ENCODE peak calls at places on chromosomes 13 and 19, in six cellular contexts. Y, L, P, B, O and T are unnamed samples.

GRCh38 chr13:99215466-99215865 is 14.8 kb downstream of the UBAC2 start:
- DNase-seq in Y (no peak), P (no peak), B (no peak), O (no peak), L (no peak), T (no peak)

GRCh38 chr13:114313061-114313860 is 1.0 kb upstream of the CHAMP1 start:
- DNase-seq in L (peak; percentile 63), Y (no peak), O (no peak), P (no peak), B (no peak), T (no peak)

GRCh38 chr13:48950507-48950886 is 25.2 kb upstream of the FNDC3A start:
- DNase-seq in L (no peak), B (peak; percentile 15), Y (peak; percentile 23), O (no peak), P (no peak), T (no peak)

GRCh38 chr13:40502236-40502635 is 164.2 kb downstream of the FOXO1 start:
- DNase-seq in L (no peak), B (no peak), Y (no peak), O (no peak), P (no peak), T (no peak)

GRCh38 chr13:59176775-59177174 is 987.0 kb downstream of the DIAPH3 start:
- DNase-seq in B (no peak), O (no peak), L (no peak), P (peak; percentile 8), Y (peak; percentile 9), T (no peak)

GRCh38 chr19:57813919-57814504 is 701 bp downstream of the ZNF552 start:
- DNase-seq in L (no peak), P (peak; percentile 18), O (no peak), Y (peak; percentile 12), B (no peak), T (no peak)

GRCh38 chr13:50033696-50034095 is 18.5 kb downstream of the KCNRG start:
- DNase-seq in P (no peak), O (no peak), L (no peak), B (no peak), Y (no peak), T (no peak)

GRCh38 chr13:47226516-47226915 is 329.7 kb upstream of the HTR2A start:
- DNase-seq in B (no peak), Y (no peak), P (no peak), O (no peak), L (no peak), T (no peak)

GRCh38 chr13:75145926-75146325 is 336.0 kb downstream of the TBC1D4 start:
- DNase-seq in O (no peak), L (no peak), Y (no peak), P (no peak), B (no peak), T (no peak)

GRCh38 chr13:48400090-48400694 is 12.7 kb downstream of the LPAR6 start:
- DNase-seq in Y (peak; percentile 29), L (no peak), B (no peak), P (no peak), O (no peak), T (no peak)

GRCh38 chr13:38965281-38965680 is 25.4 kb downstream of the STOML3 start:
- DNase-seq in O (no peak), P (no peak), B (no peak), Y (no peak), L (no peak), T (no peak)

GRCh38 chr19:46902402-46902766 is 41.6 kb downstream of the ARHGAP35 start:
- DNase-seq in B (peak; percentile 71), O (no peak), Y (no peak), L (no peak), P (no peak), T (no peak)

GRCh38 chr19:33406521-33407139 is 33.1 kb downstream of the CEBPG start:
- DNase-seq in Y (peak; percentile 56), B (peak; percentile 32), O (peak; percentile 68), L (no peak), P (peak; percentile 88), T (peak; percentile 63)

GRCh38 chr19:16197188-16197621 is 506 bp upstream of the AP1M1 start:
- DNase-seq in B (no peak), Y (peak; percentile 61), O (no peak), P (no peak), L (no peak), T (no peak)

GRCh38 chr13:31793246-31793645 is 53.9 kb downstream of the RXFP2 start:
- DNase-seq in B (no peak), L (no peak), O (no peak), P (no peak), Y (no peak), T (no peak)

DNA sequence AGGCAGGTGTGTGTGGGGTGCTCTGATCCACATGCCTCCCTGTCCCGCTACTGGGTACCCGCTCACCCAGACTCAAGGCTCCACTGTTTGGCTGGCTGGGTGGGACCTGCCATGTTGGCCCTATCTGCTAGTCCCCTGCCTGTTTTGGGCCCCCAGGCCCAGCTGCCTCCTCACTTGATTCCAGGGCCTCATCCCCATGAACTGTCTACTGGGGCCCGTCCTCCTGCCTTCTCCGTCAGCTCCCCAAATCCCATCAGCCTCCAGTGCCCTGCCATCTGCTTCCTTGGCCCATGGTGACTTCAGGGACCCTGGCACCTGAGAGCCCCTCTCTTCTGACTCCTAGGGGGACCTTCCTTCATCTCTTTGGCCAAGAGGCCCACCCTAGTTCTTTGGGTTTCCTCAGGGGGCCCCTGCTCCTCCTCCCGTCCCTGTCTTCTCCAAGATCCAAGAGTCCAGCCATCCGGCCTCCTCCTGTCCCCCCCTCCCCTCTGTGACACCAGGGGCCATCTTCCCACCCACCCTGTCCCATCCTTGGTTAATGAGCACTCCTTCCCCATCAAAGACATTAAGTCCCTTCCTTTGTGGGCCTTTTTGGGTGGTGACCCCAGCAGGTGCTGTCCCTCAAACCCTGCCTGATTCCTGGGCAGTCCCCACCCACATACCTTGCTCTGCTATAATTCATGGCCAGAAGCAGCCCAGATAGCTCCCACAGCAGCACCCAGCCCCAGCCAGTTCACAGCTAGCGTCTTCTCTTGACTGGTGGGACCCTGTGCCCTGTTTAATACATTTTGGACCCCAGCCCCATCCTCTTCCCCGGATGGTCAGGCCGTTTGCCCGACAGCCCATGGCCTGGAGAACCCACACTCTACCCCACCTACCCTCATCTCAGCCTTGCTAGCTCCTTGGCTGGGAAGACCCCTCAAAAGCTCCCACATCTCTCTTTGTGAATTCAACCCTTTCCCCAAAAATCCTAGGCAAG is 1.9 kb downstream of the CCDC106 start:
- DNase-seq in Y (no peak), L (no peak), P (no peak), B (no peak), O (no peak), T (no peak)
- H3K4me3 ChIP-seq in Y (no peak overlapping the region), L (peak overlapping the region; percentile 99), P (no peak overlapping the region), B (no peak overlapping the region), O (no peak overlapping the region), T (no peak overlapping the region)

GRCh38 chr19:45396389-45397260 is 8.2 kb downstream of the PPP1R13L start:
- DNase-seq in Y (no peak), P (peak; percentile 5), B (no peak), L (no peak), O (no peak), T (no peak)

GRCh38 chr19:45400192-45400591 is 4.7 kb downstream of the PPP1R13L start:
- DNase-seq in L (no peak), B (no peak), Y (no peak), O (no peak), P (no peak), T (no peak)

GRCh38 chr19:45391871-45392665 is 12.8 kb downstream of the PPP1R13L start:
- DNase-seq in O (no peak), Y (no peak), L (no peak), B (no peak), P (no peak), T (no peak)

GRCh38 chr19:45391346-45391745 is 13.5 kb downstream of the PPP1R13L start:
- DNase-seq in P (peak; percentile 25), L (no peak), O (no peak), B (no peak), Y (peak; percentile 20), T (no peak)

DNA sequence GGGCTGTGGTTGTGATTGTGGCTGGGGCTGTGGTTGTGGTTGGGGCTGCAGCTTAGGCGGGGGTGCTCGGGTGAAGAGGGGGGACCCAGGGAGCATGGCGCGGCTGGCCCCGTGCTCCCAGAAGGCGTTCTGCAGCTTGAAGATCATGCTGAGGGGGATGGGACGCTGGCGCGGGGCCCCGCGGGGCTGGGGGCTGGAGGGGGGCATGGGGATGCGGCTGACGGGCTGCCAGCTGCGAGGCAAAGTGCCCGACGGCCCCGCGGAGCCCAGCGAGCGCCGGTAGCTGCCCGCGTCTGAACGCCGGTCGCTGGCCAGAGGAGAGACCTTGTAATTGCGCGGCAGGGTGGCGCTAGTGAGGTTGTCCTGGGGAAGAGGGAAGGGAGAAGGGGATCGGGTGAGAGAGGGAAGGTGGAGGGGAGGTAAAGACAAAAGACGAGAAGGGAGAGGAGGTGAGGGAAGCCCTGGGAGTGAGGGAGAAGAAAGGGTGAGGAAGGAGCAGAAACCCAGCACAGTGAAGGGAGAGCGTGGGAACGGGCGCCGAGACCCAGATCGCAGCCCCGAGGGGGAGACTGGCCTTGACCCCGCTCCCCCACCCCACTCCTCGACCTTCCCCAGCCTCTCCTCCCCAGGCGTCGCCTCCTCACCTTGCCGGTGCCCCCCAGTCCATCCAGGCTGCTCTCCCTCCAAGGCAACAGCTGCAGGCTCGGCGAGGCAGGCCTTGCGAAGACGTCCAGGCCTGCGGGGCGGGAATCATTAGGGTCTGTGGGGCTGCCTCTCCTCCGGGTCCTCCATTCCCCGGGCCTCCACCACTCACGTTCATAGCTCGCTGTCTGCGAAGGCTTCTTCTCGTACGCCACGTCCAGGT is 9.1 kb downstream of the PPP1R13L start:
- DNase-seq in B (no peak), Y (no peak), P (peak; percentile 4), O (no peak), L (no peak), T (no peak)
- TF ChIP-seq ZNF274 in B (no peak), Y (no peak), P (no peak), O (no peak), L (no peak), T (no peak)

DNA sequence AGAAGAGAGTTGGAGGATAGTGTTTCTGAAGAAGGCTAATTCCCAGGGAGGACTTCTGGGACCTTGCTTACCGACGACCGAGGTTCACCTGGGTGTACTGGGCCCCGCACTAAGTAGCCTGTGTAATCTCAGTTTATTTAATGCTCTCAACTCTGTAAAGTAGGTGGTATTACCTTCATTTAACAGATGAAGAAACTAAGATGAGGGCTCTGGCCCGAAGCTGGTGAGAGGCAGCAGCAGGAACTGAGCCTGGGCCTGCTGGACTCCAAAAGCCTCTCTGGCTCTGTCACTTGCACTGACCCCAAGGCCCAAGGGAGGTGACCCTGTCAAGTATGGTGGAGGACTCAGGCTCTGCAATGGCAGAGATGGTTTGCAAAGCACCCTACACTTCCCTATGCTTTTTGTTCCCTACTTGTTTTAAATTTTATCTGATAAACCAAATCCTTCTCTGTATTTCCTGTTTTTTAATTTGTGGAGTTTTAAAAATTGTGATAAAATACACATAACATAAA is 50.6 kb downstream of the GGACT start:
- DNase-seq in B (no peak), Y (no peak), P (no peak), L (no peak), O (no peak), T (no peak)
- H3K36me3 ChIP-seq in B (no peaks in the 10 kb centered on the region), Y (no peaks in the 10 kb centered on the region), P (no peaks in the 10 kb centered on the region), L (no peaks in the 10 kb centered on the region), O (no peaks in the 10 kb centered on the region), T (no peaks in the 10 kb centered on the region)

GRCh38 chr19:6467384-6467783 is 3.3 kb downstream of the CRB3 start:
- DNase-seq in Y (no peak), O (no peak), P (no peak), B (no peak), L (no peak), T (no peak)

GRCh38 chr19:6464070-6464873 is at the start of gene CRB3:
- DNase-seq in O (peak; percentile 80), Y (peak; percentile 73), B (peak; percentile 80), P (no peak), L (no peak), T (no peak)

GRCh38 chr19:6465663-6466062 is 1.6 kb downstream of the CRB3 start:
- DNase-seq in Y (no peak), B (no peak), O (no peak), L (no peak), P (no peak), T (no peak)

GRCh38 chr19:6466526-6467248 is 2.6 kb downstream of the CRB3 start:
- DNase-seq in L (no peak), Y (no peak), O (no peak), B (no peak), P (no peak), T (no peak)

GRCh38 chr19:6465006-6465405 is 935 bp downstream of the CRB3 start:
- DNase-seq in P (no peak), B (no peak), L (no peak), Y (no peak), O (no peak), T (no peak)
- H3K4me3 ChIP-seq in P (no peak overlapping the region), B (peak overlapping the region; percentile 84), L (no peak overlapping the region), Y (peak overlapping the region; percentile 89), O (peak overlapping the region; percentile 73), T (no peak overlapping the region)